ENCODE peak calls at places on chromosomes 5 and 9, in six cellular contexts. D is K562, I is HepG2, G is HCT116, Q is H1, B is GM12878. V is an unnamed sample.
A peak's percentile ranks its signal among the peaks of the same experiment; 100 is the strongest.

GRCh38 chr9:114259800-114260523 is 62.9 kb upstream of the ORM1 start:
- DNase-seq in I (no peak), D (no peak), G (no peak), Q (no peak), B (no peak), V (no peak)

GRCh38 chr9:470795-471194 is 256.1 kb downstream of the DOCK8 start:
- DNase-seq in Q (no peak), I (no peak), D (no peak), G (no peak), B (no peak), V (no peak)

GRCh38 chr5:118195215-118195614 is 793.1 kb downstream of the DTWD2 start:
- DNase-seq in G (no peak), B (no peak), Q (no peak), D (no peak), I (no peak), V (no peak)

GRCh38 chr5:159850192-159850573 is 66.1 kb upstream of the ADRA1B start:
- DNase-seq in G (no peak), B (no peak), I (no peak), D (no peak), Q (no peak), V (no peak)

GRCh38 chr5:53856491-53856890 is 296.1 kb downstream of the NDUFS4 start:
- DNase-seq in G (no peak), D (no peak), Q (no peak), I (no peak), B (no peak), V (no peak)

GRCh38 chr5:160083012-160083436 is 36.2 kb downstream of the PWWP2A start:
- DNase-seq in D (no peak), G (no peak), B (no peak), Q (no peak), I (no peak), V (no peak)

GRCh38 chr9:123620258-123620657 is 264.3 kb downstream of the CRB2 start:
- DNase-seq in Q (no peak), I (no peak), B (no peak), G (no peak), D (no peak), V (no peak)

GRCh38 chr5:40680741-40681350 is 1.1 kb downstream of the PTGER4 start:
- DNase-seq in I (no peak), Q (no peak), D (no peak), B (no peak), G (no peak), V (no peak)

GRCh38 chr5:168770036-168770498 is 190.9 kb upstream of the PANK3 start:
- DNase-seq in I (no peak), G (no peak), D (no peak), B (no peak), Q (no peak), V (no peak)

GRCh38 chr5:53362521-53362941 is 117.9 kb upstream of the FST start:
- DNase-seq in G (no peak), D (no peak), I (no peak), B (no peak), Q (no peak), V (no peak)

GRCh38 chr5:83844320-83845068 is 123.8 kb upstream of the HAPLN1 start:
- DNase-seq in G (no peak), B (peak; percentile 79), D (no peak), Q (no peak), I (no peak), V (no peak)

GRCh38 chr9:107540167-107540566 is 50.6 kb upstream of the KLF4 start:
- DNase-seq in B (no peak), G (no peak), Q (no peak), I (no peak), D (no peak), V (no peak)

GRCh38 chr9:6226696-6227095 is 11.1 kb downstream of the IL33 start:
- DNase-seq in D (no peak), I (no peak), Q (no peak), G (no peak), B (no peak), V (peak; percentile 44)

GRCh38 chr5:135304352-135305221 is 94.4 kb downstream of the MACROH2A1 start:
- DNase-seq in G (no peak), B (no peak), D (peak; percentile 31), I (peak; percentile 83), Q (no peak), V (no peak)

GRCh38 chr9:129166962-129167557 is 11.0 kb downstream of the IER5L start:
- DNase-seq in D (peak; percentile 91), G (peak; percentile 63), B (no peak), Q (no peak), I (peak; percentile 58), V (no peak)
- H3K9ac ChIP-seq in D (peak overlapping the region; percentile 59), G (peak overlapping the region; percentile 69), B (no peak overlapping the region), Q (no peak overlapping the region), I (peak overlapping the region; percentile 60), V (peak overlapping the region; percentile 57)

GRCh38 chr5:125109293-125109692 is 362.9 kb upstream of the ZNF608 start:
- DNase-seq in I (no peak), D (no peak), G (no peak), B (no peak), Q (no peak), V (no peak)

GRCh38 chr5:125113328-125113727 is 366.9 kb upstream of the ZNF608 start:
- DNase-seq in Q (no peak), D (no peak), G (no peak), B (peak; percentile 48), I (no peak), V (no peak)

GRCh38 chr5:125106881-125107280 is 360.4 kb upstream of the ZNF608 start:
- DNase-seq in I (no peak), D (no peak), G (no peak), B (no peak), Q (no peak), V (no peak)

GRCh38 chr5:125115180-125115495 is 368.7 kb upstream of the ZNF608 start:
- DNase-seq in B (no peak), D (no peak), Q (no peak), I (no peak), G (no peak), V (no peak)

GRCh38 chr5:125112196-125112595 is 365.8 kb upstream of the ZNF608 start:
- DNase-seq in Q (no peak), B (no peak), I (no peak), G (no peak), D (no peak), V (no peak)
- TF ChIP-seq ZNF274 in Q (no peak), B (no peak), I (no peak), G (no peak), D (no peak), V (no peak)

GRCh38 chr5:59661306-59661705 is 232.2 kb downstream of the PDE4D start:
- DNase-seq in I (peak; percentile 1), D (no peak), G (no peak), Q (no peak), B (no peak), V (no peak)

GRCh38 chr5:59661939-59662615 is 231.4 kb downstream of the PDE4D start:
- DNase-seq in G (no peak), Q (no peak), D (no peak), I (peak; percentile 57), B (no peak), V (no peak)

GRCh38 chr5:59665086-59665831 is 228.3 kb downstream of the PDE4D start:
- DNase-seq in G (no peak), D (no peak), Q (no peak), B (no peak), I (no peak), V (no peak)

GRCh38 chr5:59656351-59657254 is 236.9 kb downstream of the PDE4D start:
- DNase-seq in I (no peak), D (no peak), Q (no peak), G (no peak), B (no peak), V (no peak)

DNA sequence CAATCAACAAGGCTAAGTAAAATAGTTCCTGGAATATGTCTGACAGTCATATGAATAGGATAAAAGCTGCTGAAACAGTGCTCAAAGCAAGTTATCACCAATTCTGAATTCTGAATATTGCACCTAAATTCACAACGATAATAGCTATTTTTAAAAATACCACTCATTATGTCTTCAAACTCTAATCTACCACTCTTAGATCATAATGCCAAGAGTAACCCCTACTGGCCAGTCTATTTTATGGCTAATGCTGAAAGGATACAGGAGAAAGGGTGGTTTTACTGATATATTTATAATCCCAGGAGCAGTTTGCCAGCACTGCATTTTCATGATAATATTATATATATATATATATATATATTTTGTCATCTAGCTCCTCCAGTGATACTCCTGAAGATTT is 232.8 kb downstream of the PDE4D start:
- DNase-seq in Q (no peak), I (no peak), B (no peak), G (no peak), D (no peak), V (no peak)
- TF ChIP-seq YY1 in Q (no peak), I (no peak), B (no peak), G (no peak), D (no peak), V (no peak)

DNA sequence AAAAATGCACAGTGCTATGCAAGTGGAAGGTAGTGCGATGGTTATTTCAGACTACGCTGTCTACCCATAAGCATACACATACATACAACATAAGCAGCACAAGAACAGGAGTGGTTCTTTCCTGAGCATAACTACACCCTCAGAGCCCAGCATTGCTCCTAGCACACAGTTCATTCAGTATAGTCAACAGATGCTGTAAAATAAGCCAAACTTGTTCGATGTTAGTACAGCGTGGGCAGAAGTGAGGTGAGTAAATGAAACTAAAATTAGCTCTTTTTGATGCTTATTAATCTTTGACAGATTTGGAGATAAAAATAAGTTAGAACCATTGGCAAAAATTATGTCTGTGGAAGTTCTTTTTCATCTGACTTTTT is 47.8 kb downstream of the S1PR3 start:
- DNase-seq in G (no peak), D (no peak), B (no peak), I (no peak), Q (no peak), V (no peak)
- H3K9ac ChIP-seq in G (no peak overlapping the region), D (no peak overlapping the region), B (no peak overlapping the region), I (no peak overlapping the region), Q (no peak overlapping the region), V (no peak overlapping the region)

V was measured in NT2/D1.